ENCODE peak calls at places on chromosomes 3 and 15, in six cellular contexts. J is neural crest cell, U is cardiac fibroblast, I is astrocyte of the spinal cord, N is WTC11, W is transverse colon. F is an unnamed sample.

GRCh38 chr15:74208496-74208895 is 5.9 kb upstream of the STRA6 start:
- DNase-seq in J (no peak), U (no peak), I (no peak), N (no peak), W (no peak), F (no peak)

GRCh38 chr15:51310064-51310463 is 28.3 kb downstream of the CYP19A1 start:
- DNase-seq in J (no peak), U (peak), I (peak), N (no peak), W (no peak), F (no peak)

GRCh38 chr15:72472907-72473669 is 1.0 kb upstream of the ARIH1 start:
- DNase-seq in J (no peak), U (peak), I (peak), N (no peak), W (no peak), F (no peak)

GRCh38 chr3:38597502-38598060 is 51.9 kb downstream of the SCN5A start:
- DNase-seq in J (no peak), U (no peak), I (no peak), N (no peak), W (no peak), F (no peak)

GRCh38 chr3:154864947-154865346 is 215.2 kb upstream of the MME start:
- DNase-seq in J (no peak), U (no peak), I (no peak), N (no peak), W (no peak), F (no peak)

GRCh38 chr15:60095711-60096110 is 91.6 kb downstream of the FOXB1 start:
- DNase-seq in J (no peak), U (peak), I (peak), N (no peak), W (no peak), F (no peak)

GRCh38 chr15:63610209-63610841 is 13.1 kb downstream of the FBXL22 start:
- DNase-seq in J (peak), U (peak), I (peak), N (peak), W (peak), F (peak)

GRCh38 chr3:156577731-156578130 is 22.8 kb upstream of the SSR3 start:
- DNase-seq in J (no peak), U (peak), I (peak), N (no peak), W (no peak), F (no peak)

GRCh38 chr3:14319654-14320182 is 82.7 kb upstream of the SLC6A6 start:
- DNase-seq in J (peak), U (peak), I (peak), N (peak), W (peak), F (no peak)

GRCh38 chr3:54527953-54528352 is 399.9 kb downstream of the LRTM1 start:
- DNase-seq in J (no peak), U (no peak), I (no peak), N (no peak), W (no peak), F (no peak)

GRCh38 chr15:71807691-71808091 is 2.7 kb upstream of the NR2E3 start:
- DNase-seq in J (no peak), U (peak), I (peak), N (no peak), W (no peak), F (no peak)

GRCh38 chr3:14124223-14124614 is 451 bp downstream of the CHCHD4 start:
- DNase-seq in J (peak), U (peak), I (no peak), N (peak), W (peak), F (no peak)

GRCh38 chr3:142958707-142959106 is 4.8 kb downstream of the PAQR9 start:
- DNase-seq in J (no peak), U (peak), I (peak), N (no peak), W (no peak), F (no peak)

GRCh38 chr15:57440799-57441198 is 64.5 kb downstream of the CGNL1 start:
- DNase-seq in J (no peak), U (peak), I (peak), N (no peak), W (no peak), F (no peak)

GRCh38 chr15:31349233-31350141 is 22.9 kb downstream of the KLF13 start:
- DNase-seq in J (no peak), U (no peak), I (no peak), N (no peak), W (no peak), F (no peak)

GRCh38 chr15:39736646-39737550 is 45.7 kb downstream of the FSIP1 start:
- DNase-seq in J (no peak), U (no peak), I (no peak), N (no peak), W (no peak), F (no peak)

GRCh38 chr3:31377045-31377642 is 155.6 kb upstream of the STT3B start:
- DNase-seq in J (no peak), U (peak), I (peak), N (no peak), W (no peak), F (no peak)

GRCh38 chr3:159859424-159859823 is 129.2 kb upstream of the IL12A start:
- DNase-seq in J (no peak), U (no peak), I (no peak), N (no peak), W (no peak), F (no peak)

GRCh38 chr15:64461577-64462162 is 1.3 kb downstream of the ZNF609 start:
- DNase-seq in J (peak), U (no peak), I (no peak), N (peak), W (no peak), F (no peak)

GRCh38 chr3:71069797-71070196 is 513.7 kb downstream of the FOXP1 start:
- DNase-seq in J (peak), U (peak), I (no peak), N (peak), W (peak), F (no peak)

GRCh38 chr3:190811775-190812480 is 50.6 kb downstream of the GMNC start:
- DNase-seq in J (peak), U (peak), I (peak), N (peak), W (no peak), F (no peak)

GRCh38 chr3:4837405-4837804 is 141.8 kb upstream of the BHLHE40 start:
- DNase-seq in J (no peak), U (no peak), I (no peak), N (no peak), W (no peak), F (no peak)

GRCh38 chr3:6827453-6827852 is 33.5 kb upstream of the GRM7 start:
- DNase-seq in J (no peak), U (no peak), I (no peak), N (no peak), W (no peak), F (no peak)

GRCh38 chr15:41892621-41893421 is 1.0 kb downstream of the SPTBN5 start:
- DNase-seq in J (no peak), U (no peak), I (no peak), N (no peak), W (peak), F (no peak)

GRCh38 chr3:12706504-12707253 is 42.8 kb upstream of the RAF1 start:
- DNase-seq in J (peak), U (peak), I (peak), N (peak), W (peak), F (peak)

GRCh38 chr15:67114846-67115521 is 49.6 kb downstream of the SMAD3 start:
- DNase-seq in J (no peak), U (no peak), I (peak), N (no peak), W (no peak), F (no peak)

GRCh38 chr15:35674873-35675781 is 129.2 kb upstream of the DPH6 start:
- DNase-seq in J (no peak), U (peak), I (peak), N (no peak), W (no peak), F (no peak)

GRCh38 chr15:34789326-34789725 is 6.0 kb downstream of the ACTC1 start:
- DNase-seq in J (no peak), U (no peak), I (no peak), N (no peak), W (no peak), F (no peak)

GRCh38 chr15:70758790-70759462 is 4.4 kb downstream of the UACA start:
- DNase-seq in J (no peak), U (no peak), I (no peak), N (no peak), W (no peak), F (no peak)

GRCh38 chr3:177977381-177978158 is 558.7 kb upstream of the KCNMB2 start:
- DNase-seq in J (no peak), U (peak), I (peak), N (no peak), W (no peak), F (no peak)

DNA sequence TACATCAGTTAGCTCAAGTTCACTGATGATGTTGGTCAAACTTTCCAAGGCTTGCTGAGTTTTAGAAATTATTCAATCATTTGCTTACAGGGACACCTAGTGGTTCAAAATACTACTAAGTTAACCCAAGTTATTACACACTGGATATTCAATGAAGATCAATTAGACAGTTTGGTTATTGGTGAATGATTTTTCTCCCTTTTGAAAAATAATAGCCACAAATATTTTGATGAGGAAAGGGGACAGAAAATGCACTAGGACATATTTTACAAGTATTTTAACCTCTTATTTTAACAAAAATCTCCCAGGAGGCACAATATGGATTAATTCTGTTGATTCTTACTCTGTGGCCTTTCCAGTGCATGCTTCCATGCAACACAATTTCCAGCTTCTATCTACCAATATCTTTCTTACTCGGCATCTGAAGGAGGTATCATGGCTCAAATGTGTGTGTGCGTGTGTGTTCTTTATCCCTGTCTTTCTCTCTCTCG is 20.1 kb upstream of the GOLGA6L2 start:
- DNase-seq in J (no peak), U (peak), I (peak), N (no peak), W (no peak), F (no peak)
- TF ChIP-seq CTCF in J (peak), U (peak), I (peak), N (no peak), W (peak), F (peak)

DNA sequence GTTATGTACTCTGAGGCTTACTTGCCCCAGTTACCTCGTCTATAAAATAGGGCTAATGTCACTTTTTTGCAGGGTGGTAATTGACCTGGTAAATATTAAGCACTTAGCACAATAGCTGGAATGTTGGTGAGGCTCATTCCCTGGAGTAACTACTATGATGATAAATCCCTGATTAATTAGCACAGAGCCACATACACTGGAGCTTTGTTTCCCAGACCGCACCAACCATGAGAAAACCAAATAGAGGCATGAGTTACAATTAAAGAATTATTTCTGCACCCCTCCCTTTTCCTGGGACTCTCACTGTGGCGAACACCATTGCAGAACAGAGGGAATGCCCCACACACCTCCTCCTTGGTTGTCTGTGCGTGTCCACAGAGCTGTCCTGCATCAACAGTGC is 76.6 kb upstream of the CPOX start:
- DNase-seq in J (no peak), U (no peak), I (no peak), N (no peak), W (no peak), F (no peak)
- TF ChIP-seq CTCF in J (no peak), U (no peak), I (no peak), N (no peak), W (no peak), F (no peak)

GRCh38 chr15:65927545-65927944 is 58.3 kb downstream of the RAB11A start:
- DNase-seq in J (no peak), U (no peak), I (no peak), N (no peak), W (no peak), F (no peak)
- TF ChIP-seq CTCF in J (no peak), U (peak), I (peak), N (no peak), W (no peak), F (peak)

DNA sequence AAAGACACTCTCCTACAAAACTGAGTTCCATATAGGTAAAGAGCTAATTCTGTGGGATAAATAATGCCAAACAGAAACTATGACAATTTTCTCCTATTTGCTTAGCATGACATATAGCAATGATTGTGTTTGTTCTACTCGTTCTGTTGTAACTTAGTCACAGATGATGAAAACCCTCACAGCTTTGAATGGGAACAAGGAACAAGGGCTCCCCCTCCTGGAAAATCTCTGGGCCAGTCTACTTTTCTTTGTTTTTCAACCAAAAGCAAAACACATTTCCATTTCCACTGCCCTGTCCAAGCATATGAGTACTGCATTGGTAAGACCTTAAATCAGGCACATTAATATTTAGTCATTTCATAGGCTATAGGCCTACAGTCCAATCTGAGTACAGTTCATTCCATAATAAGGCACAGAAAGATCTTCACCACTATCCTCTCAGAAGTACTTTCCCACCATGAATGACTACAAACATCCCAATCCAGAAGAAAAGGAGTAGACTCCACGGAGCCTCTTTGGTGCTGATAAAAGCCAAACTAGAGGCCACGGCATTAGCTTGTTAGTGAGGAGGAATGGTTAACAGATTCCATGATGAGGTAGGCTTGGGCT is 67.1 kb downstream of the ATP8B4 start:
- DNase-seq in J (peak), U (peak), I (peak), N (peak), W (peak), F (no peak)
- TF ChIP-seq CTCF in J (peak), U (peak), I (peak), N (peak), W (peak), F (peak)

GRCh38 chr15:79540551-79540950 is 108.4 kb downstream of the MINAR1 start:
- DNase-seq in J (no peak), U (no peak), I (no peak), N (no peak), W (no peak), F (no peak)
- TF ChIP-seq CTCF in J (peak), U (no peak), I (no peak), N (no peak), W (peak), F (peak)

GRCh38 chr15:91476861-91477260 is 376.6 kb upstream of the SLCO3A1 start:
- DNase-seq in J (no peak), U (no peak), I (no peak), N (no peak), W (no peak), F (no peak)

GRCh38 chr15:91478717-91479191 is 374.8 kb upstream of the SLCO3A1 start:
- DNase-seq in J (no peak), U (no peak), I (no peak), N (no peak), W (no peak), F (no peak)

GRCh38 chr15:91482799-91483198 is 370.7 kb upstream of the SLCO3A1 start:
- DNase-seq in J (no peak), U (no peak), I (no peak), N (no peak), W (no peak), F (no peak)

GRCh38 chr15:91484141-91484540 is 369.4 kb upstream of the SLCO3A1 start:
- DNase-seq in J (no peak), U (no peak), I (no peak), N (no peak), W (no peak), F (no peak)

DNA sequence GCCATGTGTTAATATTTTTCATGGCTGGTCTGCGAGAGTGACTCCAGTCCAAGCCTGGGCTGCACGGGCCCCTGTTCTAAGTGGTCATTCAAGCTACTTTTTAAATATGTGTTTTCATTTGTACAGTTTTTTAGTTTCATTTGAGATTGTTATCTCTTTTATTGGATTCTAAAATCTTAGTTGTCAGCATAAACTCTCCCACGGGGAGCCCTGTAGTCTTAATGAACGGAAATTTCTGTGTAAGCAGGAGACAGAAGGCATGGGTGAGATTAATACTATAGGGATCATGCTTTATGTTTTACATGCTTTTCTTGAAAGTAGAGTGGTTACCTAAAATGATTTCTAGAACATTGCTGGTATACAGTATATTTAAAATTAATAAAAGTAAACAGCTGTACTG is 373.1 kb upstream of the SLCO3A1 start:
- DNase-seq in J (no peak), U (no peak), I (no peak), N (no peak), W (no peak), F (no peak)
- TF ChIP-seq CTCF in J (no peak), U (no peak), I (no peak), N (no peak), W (no peak), F (no peak)